ENCODE peak calls at places on chromosome 10, in eight cellular contexts. One of them, this sample, is unnamed.

GRCh38 chr10:133132711-133133291 is 27.2 kb upstream of the KNDC1 start:
- DNase-seq in right lobe of liver: peak; percentile 42
- DNase-seq in adrenal gland: no peak
- DNase-seq in ovary: no peak
- DNase-seq in H54: no peak
- DNase-seq in breast epithelium: no peak
- DNase-seq in stomach: no peak
- DNase-seq in heart left ventricle: no peak
- DNase-seq in this sample: no peak

GRCh38 chr10:7406712-7407333 is 4.0 kb downstream of the SFMBT2 start:
- DNase-seq in heart left ventricle: no peak
- DNase-seq in H54: no peak
- DNase-seq in breast epithelium: no peak
- DNase-seq in ovary: peak; percentile 69
- DNase-seq in adrenal gland: peak; percentile 24
- DNase-seq in right lobe of liver: no peak
- DNase-seq in stomach: no peak
- DNase-seq in this sample: no peak

GRCh38 chr10:8283166-8283905 is 228.8 kb downstream of the GATA3 start:
- DNase-seq in heart left ventricle: no peak
- DNase-seq in breast epithelium: no peak
- DNase-seq in adrenal gland: no peak
- DNase-seq in stomach: no peak
- DNase-seq in right lobe of liver: no peak
- DNase-seq in ovary: no peak
- DNase-seq in H54: no peak
- DNase-seq in this sample: no peak

GRCh38 chr10:26800468-26800867 is 60.3 kb downstream of the ABI1 start:
- DNase-seq in breast epithelium: no peak
- DNase-seq in right lobe of liver: no peak
- DNase-seq in ovary: no peak
- DNase-seq in H54: no peak
- DNase-seq in adrenal gland: no peak
- DNase-seq in heart left ventricle: no peak
- DNase-seq in stomach: no peak
- DNase-seq in this sample: no peak

GRCh38 chr10:131223422-131223821 is 88.1 kb downstream of the TCERG1L start:
- DNase-seq in adrenal gland: no peak
- DNase-seq in ovary: no peak
- DNase-seq in stomach: no peak
- DNase-seq in right lobe of liver: peak; percentile 30
- DNase-seq in heart left ventricle: peak; percentile 10
- DNase-seq in H54: no peak
- DNase-seq in breast epithelium: no peak
- DNase-seq in this sample: no peak

GRCh38 chr10:122426834-122427233 is 27.6 kb upstream of the ARMS2 start:
- DNase-seq in right lobe of liver: no peak
- DNase-seq in H54: no peak
- DNase-seq in breast epithelium: no peak
- DNase-seq in stomach: no peak
- DNase-seq in heart left ventricle: no peak
- DNase-seq in adrenal gland: no peak
- DNase-seq in ovary: no peak
- DNase-seq in this sample: no peak

GRCh38 chr10:43024524-43024923 is 52.3 kb upstream of the RET start:
- DNase-seq in heart left ventricle: no peak
- DNase-seq in breast epithelium: no peak
- DNase-seq in right lobe of liver: no peak
- DNase-seq in stomach: no peak
- DNase-seq in H54: no peak
- DNase-seq in adrenal gland: no peak
- DNase-seq in ovary: no peak
- DNase-seq in this sample: no peak

GRCh38 chr10:78898341-78899097 is 170.2 kb upstream of the ZMIZ1 start:
- DNase-seq in heart left ventricle: no peak
- DNase-seq in breast epithelium: no peak
- DNase-seq in H54: no peak
- DNase-seq in right lobe of liver: no peak
- DNase-seq in ovary: no peak
- DNase-seq in stomach: no peak
- DNase-seq in adrenal gland: no peak
- DNase-seq in this sample: no peak

GRCh38 chr10:61217851-61218565 is 235.2 kb downstream of the TMEM26 start:
- DNase-seq in stomach: no peak
- DNase-seq in adrenal gland: no peak
- DNase-seq in heart left ventricle: no peak
- DNase-seq in breast epithelium: no peak
- DNase-seq in right lobe of liver: no peak
- DNase-seq in ovary: no peak
- DNase-seq in H54: no peak
- DNase-seq in this sample: no peak

DNA sequence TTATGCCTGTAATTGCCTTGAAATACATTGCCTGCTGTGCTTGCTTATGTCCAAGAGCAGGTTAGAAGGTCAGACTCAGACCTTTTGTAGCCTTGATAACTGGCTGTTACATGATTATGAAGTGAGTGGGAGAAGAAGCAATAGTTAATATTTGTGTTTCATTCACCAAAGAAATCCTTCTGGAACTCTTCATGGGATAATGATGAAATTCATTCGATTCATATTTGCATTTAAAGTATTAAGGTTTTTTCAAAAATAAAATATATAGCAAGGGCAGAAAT is 119.4 kb downstream of the MBL2 start:
- DNase-seq in stomach: no peak
- DNase-seq in adrenal gland: no peak
- DNase-seq in H54: no peak
- DNase-seq in heart left ventricle: no peak
- DNase-seq in right lobe of liver: no peak
- DNase-seq in ovary: no peak
- DNase-seq in breast epithelium: no peak
- DNase-seq in this sample: no peak
- TF ChIP-seq POLR2A in stomach: no peak
- TF ChIP-seq POLR2A in adrenal gland: no peak
- TF ChIP-seq POLR2A in H54: no peak
- TF ChIP-seq POLR2A in heart left ventricle: no peak
- TF ChIP-seq POLR2A in right lobe of liver: no peak
- TF ChIP-seq POLR2A in ovary: no peak
- TF ChIP-seq POLR2A in breast epithelium: no peak
- TF ChIP-seq POLR2A in this sample: no peak

DNA sequence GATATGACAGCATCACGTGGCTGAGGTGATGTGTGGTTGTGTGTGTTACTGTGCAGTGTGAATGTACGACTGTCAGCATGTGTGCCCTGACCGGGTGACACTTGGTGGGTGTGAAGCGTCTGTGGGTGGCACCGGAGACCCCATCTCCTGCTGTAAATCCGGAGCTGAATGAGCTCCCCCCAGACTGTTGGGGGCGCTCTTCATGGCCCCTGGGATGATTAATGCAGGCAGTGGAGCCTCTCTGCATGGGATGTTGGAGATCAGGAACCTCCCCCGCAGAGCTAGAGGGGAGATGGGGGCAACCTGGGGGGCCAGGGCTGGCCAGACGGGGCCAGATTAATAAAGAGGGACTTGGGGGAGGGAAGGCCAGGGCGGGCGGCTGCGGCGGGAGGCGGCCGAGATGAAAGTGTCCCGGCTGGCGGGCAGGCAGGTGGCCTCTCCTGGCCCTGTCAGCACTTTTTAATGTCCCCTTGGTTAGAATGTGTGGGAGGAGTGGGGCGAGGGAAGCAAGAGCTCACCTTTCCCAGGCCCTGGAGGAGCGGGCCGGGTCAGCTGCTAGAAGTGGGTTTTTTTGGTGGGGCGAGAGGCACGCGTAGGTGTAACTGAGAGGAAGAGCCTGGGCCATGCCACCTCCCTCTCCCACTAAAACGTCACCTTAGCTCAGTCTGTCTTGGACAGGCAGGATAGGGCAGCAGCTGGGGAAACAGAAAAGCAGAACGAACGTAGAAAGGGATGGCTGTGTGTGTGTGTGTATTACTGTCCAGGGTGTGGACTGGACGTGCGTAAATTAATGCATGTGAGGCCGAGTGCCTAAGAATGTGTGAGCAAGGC is 34.2 kb downstream of the HIF1AN start:
- DNase-seq in right lobe of liver: no peak
- DNase-seq in breast epithelium: no peak
- DNase-seq in heart left ventricle: no peak
- DNase-seq in H54: no peak
- DNase-seq in ovary: no peak
- DNase-seq in stomach: no peak
- DNase-seq in adrenal gland: no peak
- DNase-seq in this sample: no peak
- TF ChIP-seq POLR2A in right lobe of liver: no peak
- TF ChIP-seq POLR2A in breast epithelium: no peak
- TF ChIP-seq POLR2A in heart left ventricle: no peak
- TF ChIP-seq POLR2A in H54: no peak
- TF ChIP-seq POLR2A in ovary: no peak
- TF ChIP-seq POLR2A in stomach: no peak
- TF ChIP-seq POLR2A in adrenal gland: no peak
- TF ChIP-seq POLR2A in this sample: no peak

GRCh38 chr10:37972396-37972795 is 4.1 kb downstream of the ZNF25 start:
- DNase-seq in breast epithelium: no peak
- DNase-seq in right lobe of liver: no peak
- DNase-seq in heart left ventricle: no peak
- DNase-seq in adrenal gland: no peak
- DNase-seq in H54: no peak
- DNase-seq in stomach: no peak
- DNase-seq in ovary: no peak
- DNase-seq in this sample: no peak

GRCh38 chr10:37976880-37977203 is 395 bp upstream of the ZNF25 start:
- DNase-seq in heart left ventricle: no peak
- DNase-seq in stomach: no peak
- DNase-seq in ovary: no peak
- DNase-seq in breast epithelium: no peak
- DNase-seq in right lobe of liver: no peak
- DNase-seq in H54: no peak
- DNase-seq in adrenal gland: no peak
- DNase-seq in this sample: no peak

GRCh38 chr10:37975407-37975991 is 948 bp downstream of the ZNF25 start:
- DNase-seq in heart left ventricle: no peak
- DNase-seq in right lobe of liver: no peak
- DNase-seq in adrenal gland: no peak
- DNase-seq in H54: no peak
- DNase-seq in breast epithelium: no peak
- DNase-seq in stomach: no peak
- DNase-seq in ovary: no peak
- DNase-seq in this sample: no peak

GRCh38 chr10:37976091-37976879 is at the start of gene ZNF25:
- DNase-seq in H54: peak; percentile 91
- DNase-seq in breast epithelium: peak; percentile 99
- DNase-seq in adrenal gland: peak; percentile 98
- DNase-seq in stomach: peak; percentile 99
- DNase-seq in heart left ventricle: peak; percentile 98
- DNase-seq in right lobe of liver: peak; percentile 99
- DNase-seq in ovary: peak; percentile 99
- DNase-seq in this sample: peak; percentile 97
- TF ChIP-seq POLR2A in H54: peak; percentile 38
- TF ChIP-seq POLR2A in breast epithelium: peak; percentile 63
- TF ChIP-seq POLR2A in adrenal gland: peak; percentile 75
- TF ChIP-seq POLR2A in stomach: peak; percentile 59
- TF ChIP-seq POLR2A in heart left ventricle: no peak
- TF ChIP-seq POLR2A in right lobe of liver: peak; percentile 83
- TF ChIP-seq POLR2A in ovary: peak; percentile 84
- TF ChIP-seq POLR2A in this sample: peak; percentile 38

DNA sequence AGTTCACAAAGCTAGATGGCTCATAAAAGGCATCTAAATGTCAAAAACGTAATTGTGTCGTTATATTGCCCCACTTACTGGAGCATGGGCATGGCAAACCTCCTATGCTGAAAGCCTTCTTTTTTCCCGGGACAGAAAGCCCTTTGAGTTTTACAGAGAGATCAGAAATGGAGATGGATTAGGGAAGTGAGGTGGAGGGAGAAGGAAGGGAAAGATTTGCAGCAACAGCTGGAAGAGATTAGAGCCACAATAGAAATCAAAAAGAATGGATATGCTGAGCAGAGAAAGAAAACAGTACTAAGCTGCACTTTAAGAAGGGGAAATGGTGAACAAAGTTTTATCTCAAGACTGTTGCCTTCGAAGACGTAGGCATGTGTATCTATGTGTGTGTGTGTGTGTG is 97.2 kb upstream of the PCGF5 start:
- DNase-seq in heart left ventricle: no peak
- DNase-seq in stomach: no peak
- DNase-seq in breast epithelium: no peak
- DNase-seq in H54: no peak
- DNase-seq in adrenal gland: no peak
- DNase-seq in ovary: no peak
- DNase-seq in right lobe of liver: no peak
- DNase-seq in this sample: no peak
- TF ChIP-seq POLR2A in heart left ventricle: no peak
- TF ChIP-seq POLR2A in stomach: no peak
- TF ChIP-seq POLR2A in breast epithelium: no peak
- TF ChIP-seq POLR2A in H54: no peak
- TF ChIP-seq POLR2A in adrenal gland: no peak
- TF ChIP-seq POLR2A in ovary: no peak
- TF ChIP-seq POLR2A in right lobe of liver: no peak
- TF ChIP-seq POLR2A in this sample: no peak

GRCh38 chr10:35447693-35448407 is 111.5 kb downstream of the CCNY start:
- DNase-seq in ovary: no peak
- DNase-seq in heart left ventricle: no peak
- DNase-seq in right lobe of liver: no peak
- DNase-seq in adrenal gland: peak; percentile 52
- DNase-seq in H54: peak; percentile 38
- DNase-seq in stomach: peak; percentile 51
- DNase-seq in breast epithelium: peak; percentile 57
- DNase-seq in this sample: peak; percentile 81
- TF ChIP-seq POLR2A in ovary: no peak
- TF ChIP-seq POLR2A in heart left ventricle: no peak
- TF ChIP-seq POLR2A in right lobe of liver: no peak
- TF ChIP-seq POLR2A in adrenal gland: no peak
- TF ChIP-seq POLR2A in H54: no peak
- TF ChIP-seq POLR2A in stomach: no peak
- TF ChIP-seq POLR2A in breast epithelium: no peak
- TF ChIP-seq POLR2A in this sample: no peak

GRCh38 chr10:110748970-110749369 is 104.8 kb downstream of the RBM20 start:
- DNase-seq in stomach: no peak
- DNase-seq in H54: no peak
- DNase-seq in adrenal gland: no peak
- DNase-seq in right lobe of liver: no peak
- DNase-seq in heart left ventricle: no peak
- DNase-seq in ovary: no peak
- DNase-seq in breast epithelium: no peak
- DNase-seq in this sample: no peak
- TF ChIP-seq POLR2A in stomach: no peak
- TF ChIP-seq POLR2A in H54: no peak
- TF ChIP-seq POLR2A in adrenal gland: no peak
- TF ChIP-seq POLR2A in right lobe of liver: no peak
- TF ChIP-seq POLR2A in heart left ventricle: no peak
- TF ChIP-seq POLR2A in ovary: no peak
- TF ChIP-seq POLR2A in breast epithelium: no peak
- TF ChIP-seq POLR2A in this sample: no peak

This sample was measured in endothelial cell of umbilical vein.